ENCODE peak calls at places on chromosomes 11 and 22, in ten cellular contexts. One of them, this sample, is unnamed.
A peak's percentile ranks its signal among the peaks of the same experiment; 100 is the strongest.

GRCh38 chr11:95790933-95791247 is 592 bp downstream of the CEP57 start:
- DNase-seq in upper lobe of left lung: no peak
- DNase-seq in stomach: peak; percentile 71
- DNase-seq in transverse colon: peak; percentile 72
- DNase-seq in ovary: peak; percentile 73
- DNase-seq in tibial nerve: peak; percentile 61
- DNase-seq in A549: peak; percentile 10
- DNase-seq in H1: no peak
- DNase-seq in suprapubic skin: peak; percentile 85
- DNase-seq in GM12878: peak; percentile 24
- DNase-seq in this sample: peak; percentile 87

GRCh38 chr11:95429376-95429907 is 198.4 kb upstream of the SESN3 start:
- DNase-seq in upper lobe of left lung: no peak
- DNase-seq in stomach: no peak
- DNase-seq in transverse colon: no peak
- DNase-seq in ovary: no peak
- DNase-seq in tibial nerve: no peak
- DNase-seq in A549: no peak
- DNase-seq in H1: no peak
- DNase-seq in suprapubic skin: no peak
- DNase-seq in GM12878: no peak
- DNase-seq in this sample: no peak

GRCh38 chr11:85844439-85845051 is 10.6 kb upstream of the CCDC83 start:
- DNase-seq in upper lobe of left lung: no peak
- DNase-seq in stomach: no peak
- DNase-seq in transverse colon: no peak
- DNase-seq in ovary: no peak
- DNase-seq in tibial nerve: no peak
- DNase-seq in A549: peak; percentile 87
- DNase-seq in H1: no peak
- DNase-seq in suprapubic skin: no peak
- DNase-seq in GM12878: no peak
- DNase-seq in this sample: no peak

GRCh38 chr22:46748948-46749681 is 11.1 kb upstream of the CERK start:
- DNase-seq in upper lobe of left lung: no peak
- DNase-seq in stomach: no peak
- DNase-seq in transverse colon: no peak
- DNase-seq in ovary: no peak
- DNase-seq in tibial nerve: no peak
- DNase-seq in A549: no peak
- DNase-seq in H1: no peak
- DNase-seq in suprapubic skin: no peak
- DNase-seq in GM12878: no peak
- DNase-seq in this sample: peak; percentile 88

GRCh38 chr22:43014062-43014875 is 680 bp downstream of the PACSIN2 start:
- DNase-seq in upper lobe of left lung: peak; percentile 88
- DNase-seq in stomach: peak; percentile 47
- DNase-seq in transverse colon: peak; percentile 59
- DNase-seq in ovary: peak; percentile 32
- DNase-seq in tibial nerve: no peak
- DNase-seq in A549: no peak
- DNase-seq in H1: peak; percentile 75
- DNase-seq in suprapubic skin: peak; percentile 78
- DNase-seq in GM12878: no peak
- DNase-seq in this sample: peak; percentile 77

GRCh38 chr22:24391836-24392217 is 35.6 kb upstream of the ADORA2A start:
- DNase-seq in upper lobe of left lung: no peak
- DNase-seq in stomach: no peak
- DNase-seq in transverse colon: no peak
- DNase-seq in ovary: no peak
- DNase-seq in tibial nerve: no peak
- DNase-seq in A549: no peak
- DNase-seq in H1: no peak
- DNase-seq in suprapubic skin: no peak
- DNase-seq in GM12878: no peak
- DNase-seq in this sample: no peak

GRCh38 chr22:49810363-49811013 is 17.2 kb downstream of the BRD1 start:
- DNase-seq in upper lobe of left lung: no peak
- DNase-seq in stomach: no peak
- DNase-seq in transverse colon: no peak
- DNase-seq in ovary: no peak
- DNase-seq in tibial nerve: no peak
- DNase-seq in A549: no peak
- DNase-seq in H1: no peak
- DNase-seq in suprapubic skin: no peak
- DNase-seq in GM12878: no peak
- DNase-seq in this sample: peak; percentile 21

GRCh38 chr11:122091850-122092249 is 24.2 kb downstream of the BLID start:
- DNase-seq in upper lobe of left lung: no peak
- DNase-seq in stomach: no peak
- DNase-seq in transverse colon: no peak
- DNase-seq in ovary: no peak
- DNase-seq in tibial nerve: no peak
- DNase-seq in A549: no peak
- DNase-seq in H1: no peak
- DNase-seq in suprapubic skin: no peak
- DNase-seq in GM12878: no peak
- DNase-seq in this sample: no peak

GRCh38 chr22:45602824-45603301 is 68.8 kb upstream of the ATXN10 start:
- DNase-seq in upper lobe of left lung: no peak
- DNase-seq in stomach: no peak
- DNase-seq in transverse colon: no peak
- DNase-seq in ovary: no peak
- DNase-seq in tibial nerve: no peak
- DNase-seq in A549: no peak
- DNase-seq in H1: peak; percentile 73
- DNase-seq in suprapubic skin: no peak
- DNase-seq in GM12878: no peak
- DNase-seq in this sample: peak; percentile 61

GRCh38 chr22:37896181-37896592 is 9.9 kb upstream of the MICALL1 start:
- DNase-seq in upper lobe of left lung: no peak
- DNase-seq in stomach: peak; percentile 42
- DNase-seq in transverse colon: peak; percentile 59
- DNase-seq in ovary: no peak
- DNase-seq in tibial nerve: no peak
- DNase-seq in A549: no peak
- DNase-seq in H1: no peak
- DNase-seq in suprapubic skin: no peak
- DNase-seq in GM12878: peak; percentile 60
- DNase-seq in this sample: no peak

GRCh38 chr11:1200611-1201191 is 22.2 kb upstream of the MUC5B start:
- DNase-seq in upper lobe of left lung: no peak
- DNase-seq in stomach: peak; percentile 25
- DNase-seq in transverse colon: peak; percentile 8
- DNase-seq in ovary: no peak
- DNase-seq in tibial nerve: no peak
- DNase-seq in A549: no peak
- DNase-seq in H1: no peak
- DNase-seq in suprapubic skin: peak; percentile 44
- DNase-seq in GM12878: no peak
- DNase-seq in this sample: peak; percentile 38

GRCh38 chr11:27207025-27207650 is 155.9 kb downstream of the CCDC34 start:
- DNase-seq in upper lobe of left lung: no peak
- DNase-seq in stomach: no peak
- DNase-seq in transverse colon: no peak
- DNase-seq in ovary: no peak
- DNase-seq in tibial nerve: no peak
- DNase-seq in A549: no peak
- DNase-seq in H1: peak; percentile 14
- DNase-seq in suprapubic skin: no peak
- DNase-seq in GM12878: no peak
- DNase-seq in this sample: no peak

GRCh38 chr11:7538466-7539454 is 25.0 kb downstream of the PPFIBP2 start:
- DNase-seq in upper lobe of left lung: no peak
- DNase-seq in stomach: no peak
- DNase-seq in transverse colon: no peak
- DNase-seq in ovary: no peak
- DNase-seq in tibial nerve: no peak
- DNase-seq in A549: no peak
- DNase-seq in H1: no peak
- DNase-seq in suprapubic skin: no peak
- DNase-seq in GM12878: no peak
- DNase-seq in this sample: no peak
- TF ChIP-seq POLR2A in upper lobe of left lung: no peak
- TF ChIP-seq POLR2A in stomach: no peak
- TF ChIP-seq POLR2A in transverse colon: no peak
- TF ChIP-seq POLR2A in ovary: no peak
- TF ChIP-seq POLR2A in tibial nerve: no peak
- TF ChIP-seq POLR2A in A549: no peak
- TF ChIP-seq POLR2A in H1: no peak
- TF ChIP-seq POLR2A in suprapubic skin: no peak
- TF ChIP-seq POLR2A in GM12878: no peak
- TF ChIP-seq POLR2A in this sample: no peak

GRCh38 chr11:75347781-75348613 is 3.5 kb downstream of the ARRB1 start:
- DNase-seq in upper lobe of left lung: no peak
- DNase-seq in stomach: no peak
- DNase-seq in transverse colon: no peak
- DNase-seq in ovary: peak; percentile 56
- DNase-seq in tibial nerve: no peak
- DNase-seq in A549: no peak
- DNase-seq in H1: no peak
- DNase-seq in suprapubic skin: no peak
- DNase-seq in GM12878: no peak
- DNase-seq in this sample: peak; percentile 91

GRCh38 chr11:75345455-75346224 is 5.8 kb downstream of the ARRB1 start:
- DNase-seq in upper lobe of left lung: no peak
- DNase-seq in stomach: no peak
- DNase-seq in transverse colon: no peak
- DNase-seq in ovary: no peak
- DNase-seq in tibial nerve: no peak
- DNase-seq in A549: no peak
- DNase-seq in H1: no peak
- DNase-seq in suprapubic skin: no peak
- DNase-seq in GM12878: peak; percentile 61
- DNase-seq in this sample: no peak

GRCh38 chr11:75344761-75345454 is 6.6 kb downstream of the ARRB1 start:
- DNase-seq in upper lobe of left lung: no peak
- DNase-seq in stomach: no peak
- DNase-seq in transverse colon: no peak
- DNase-seq in ovary: no peak
- DNase-seq in tibial nerve: no peak
- DNase-seq in A549: no peak
- DNase-seq in H1: no peak
- DNase-seq in suprapubic skin: no peak
- DNase-seq in GM12878: no peak
- DNase-seq in this sample: no peak

GRCh38 chr11:75346912-75347647 is 4.4 kb downstream of the ARRB1 start:
- DNase-seq in upper lobe of left lung: no peak
- DNase-seq in stomach: peak; percentile 55
- DNase-seq in transverse colon: no peak
- DNase-seq in ovary: peak; percentile 48
- DNase-seq in tibial nerve: no peak
- DNase-seq in A549: no peak
- DNase-seq in H1: no peak
- DNase-seq in suprapubic skin: peak; percentile 80
- DNase-seq in GM12878: no peak
- DNase-seq in this sample: peak; percentile 82

DNA sequence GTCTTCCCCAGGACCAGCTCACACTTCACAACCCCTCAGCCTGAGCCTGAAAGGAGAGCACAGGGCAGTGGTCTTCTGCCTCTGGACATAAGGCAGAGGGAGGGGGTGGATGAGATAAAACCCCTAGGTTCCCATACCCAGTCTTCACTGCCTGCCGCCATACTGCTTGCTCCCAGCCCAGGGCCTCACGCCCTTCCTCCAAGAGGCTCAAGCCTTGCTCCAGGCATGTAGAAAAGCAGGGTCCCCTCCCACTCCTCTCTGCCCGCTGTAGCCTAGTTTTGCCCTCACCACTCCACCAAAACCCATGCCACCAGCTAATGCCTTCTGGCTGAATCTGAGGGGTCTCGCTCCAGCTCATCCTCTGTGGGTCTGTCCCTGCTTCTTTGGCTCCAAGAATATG is 5.2 kb downstream of the ARRB1 start:
- DNase-seq in upper lobe of left lung: no peak
- DNase-seq in stomach: no peak
- DNase-seq in transverse colon: no peak
- DNase-seq in ovary: no peak
- DNase-seq in tibial nerve: no peak
- DNase-seq in A549: no peak
- DNase-seq in H1: no peak
- DNase-seq in suprapubic skin: no peak
- DNase-seq in GM12878: no peak
- DNase-seq in this sample: no peak
- H3K4me1 ChIP-seq in upper lobe of left lung: peaks cover 100% of the 10 kb centered on the region
- H3K4me1 ChIP-seq in stomach: peaks cover 96% of the 10 kb centered on the region
- H3K4me1 ChIP-seq in transverse colon: peaks cover 93% of the 10 kb centered on the region
- H3K4me1 ChIP-seq in ovary: peaks cover 44% of the 10 kb centered on the region
- H3K4me1 ChIP-seq in tibial nerve: no peaks in the 10 kb centered on the region
- H3K4me1 ChIP-seq in A549: peaks cover 72% of the 10 kb centered on the region
- H3K4me1 ChIP-seq in H1: peaks cover 48% of the 10 kb centered on the region
- H3K4me1 ChIP-seq in suprapubic skin: peaks cover 98% of the 10 kb centered on the region
- H3K4me1 ChIP-seq in GM12878: peaks cover 44% of the 10 kb centered on the region
- H3K4me1 ChIP-seq in this sample: peaks cover 99% of the 10 kb centered on the region

DNA sequence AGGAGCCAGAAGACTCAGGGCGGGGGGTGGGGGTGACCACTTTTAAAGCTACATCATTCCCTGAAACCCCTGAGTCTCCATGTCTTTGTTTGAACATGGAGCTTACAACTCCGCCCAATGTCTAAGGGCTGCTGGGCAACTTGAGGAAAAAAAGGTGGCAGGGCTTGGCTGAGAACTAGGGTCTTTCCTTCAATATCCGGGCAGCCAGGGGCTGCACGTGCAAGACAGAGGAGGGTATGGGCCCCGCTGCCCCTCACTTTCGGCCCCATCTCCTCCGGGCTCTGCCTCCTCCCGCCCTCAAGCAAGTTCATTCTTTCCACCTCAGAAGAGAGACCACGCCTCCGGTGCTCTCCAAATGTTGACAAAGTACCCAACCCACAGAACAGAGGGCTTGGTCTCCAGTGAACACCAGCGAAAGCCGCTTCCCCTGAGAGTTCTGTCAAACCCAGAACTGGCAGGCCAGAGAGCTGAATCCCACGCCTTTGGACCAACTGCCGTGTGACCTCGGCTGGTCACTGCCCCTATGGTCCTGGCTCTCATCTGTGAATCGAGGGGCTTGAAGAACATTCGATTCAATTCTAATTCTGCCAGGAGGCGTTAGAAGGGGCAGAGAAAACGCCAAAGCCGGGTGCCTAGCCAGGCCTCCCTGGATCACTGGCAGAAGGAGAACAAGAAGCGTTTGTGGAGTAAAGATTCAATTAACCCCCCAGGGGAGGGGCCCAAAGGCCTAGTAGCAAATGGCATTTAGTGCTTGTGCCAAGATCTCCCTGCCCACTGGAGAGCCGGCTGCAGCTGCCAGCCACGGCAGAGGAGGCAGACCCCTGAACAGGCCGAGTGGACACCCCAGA is 7.3 kb downstream of the PDGFB start:
- DNase-seq in upper lobe of left lung: no peak
- DNase-seq in stomach: peak; percentile 54
- DNase-seq in transverse colon: no peak
- DNase-seq in ovary: no peak
- DNase-seq in tibial nerve: no peak
- DNase-seq in A549: no peak
- DNase-seq in H1: no peak
- DNase-seq in suprapubic skin: no peak
- DNase-seq in GM12878: no peak
- DNase-seq in this sample: no peak
- TF ChIP-seq EP300 in upper lobe of left lung: no peak
- TF ChIP-seq EP300 in stomach: no peak
- TF ChIP-seq EP300 in transverse colon: no peak
- TF ChIP-seq EP300 in ovary: no peak
- TF ChIP-seq EP300 in tibial nerve: peak; percentile 82
- TF ChIP-seq EP300 in A549: no peak
- TF ChIP-seq EP300 in H1: no peak
- TF ChIP-seq EP300 in suprapubic skin: no peak
- TF ChIP-seq EP300 in GM12878: no peak
- TF ChIP-seq EP300 in this sample: no peak

GRCh38 chr11:59191899-59192298 is 20.0 kb downstream of the DTX4 start:
- DNase-seq in upper lobe of left lung: peak; percentile 34
- DNase-seq in stomach: no peak
- DNase-seq in transverse colon: no peak
- DNase-seq in ovary: no peak
- DNase-seq in tibial nerve: no peak
- DNase-seq in A549: no peak
- DNase-seq in H1: no peak
- DNase-seq in suprapubic skin: no peak
- DNase-seq in GM12878: no peak
- DNase-seq in this sample: no peak
- TF ChIP-seq POLR2A in upper lobe of left lung: no peak
- TF ChIP-seq POLR2A in stomach: no peak
- TF ChIP-seq POLR2A in transverse colon: no peak
- TF ChIP-seq POLR2A in ovary: no peak
- TF ChIP-seq POLR2A in tibial nerve: no peak
- TF ChIP-seq POLR2A in A549: no peak
- TF ChIP-seq POLR2A in H1: no peak
- TF ChIP-seq POLR2A in suprapubic skin: no peak
- TF ChIP-seq POLR2A in GM12878: no peak
- TF ChIP-seq POLR2A in this sample: no peak

This sample was measured in sigmoid colon.